ENCODE peak calls at places on chromosomes 16 and 17, in five cellular contexts. V is lung microvascular endothelial cell; L is activated CD8-positive, alpha-beta memory T cell treated with anti-CD3 and anti-CD28 coated beads for 1 hour; C is memory B cell; Z is adrenal gland. T is an unnamed sample.

GRCh38 chr17:33647976-33648375 is 354.9 kb upstream of the ASIC2 start:
- DNase-seq in V (peak), L (no peak), C (no peak), Z (peak), T (no peak)

GRCh38 chr16:23367564-23367963 is 65.5 kb downstream of the SCNN1B start:
- DNase-seq in V (no peak), L (no peak), C (no peak), Z (no peak), T (no peak)

GRCh38 chr17:43044024-43044423 is 19.0 kb downstream of the RND2 start:
- DNase-seq in V (no peak), L (no peak), C (no peak), Z (no peak), T (no peak)

GRCh38 chr17:3695723-3696411 is at the start of gene P2RX5:
- DNase-seq in V (peak), L (no peak), C (peak), Z (no peak), T (peak)

GRCh38 chr17:55577011-55577586 is 65.8 kb upstream of the SMIM36 start:
- DNase-seq in V (peak), L (no peak), C (peak), Z (peak), T (no peak)

GRCh38 chr17:83156408-83156807 is 77.0 kb downstream of the METRNL start:
- DNase-seq in V (no peak), L (no peak), C (no peak), Z (peak), T (no peak)

GRCh38 chr16:22813946-22814325 is at the start of gene HS3ST2:
- DNase-seq in V (peak), L (no peak), C (no peak), Z (peak), T (no peak)

GRCh38 chr16:4053663-4054479 is 62.4 kb downstream of the ADCY9 start:
- DNase-seq in V (peak), L (no peak), C (no peak), Z (peak), T (no peak)

GRCh38 chr17:79332011-79332410 is 257.4 kb downstream of the ENGASE start:
- DNase-seq in V (no peak), L (no peak), C (no peak), Z (no peak), T (no peak)

GRCh38 chr16:84853534-84853933 is 33.7 kb downstream of the CRISPLD2 start:
- DNase-seq in V (no peak), L (no peak), C (no peak), Z (no peak), T (peak)

GRCh38 chr16:77780378-77780837 is 8.0 kb upstream of the VAT1L start:
- DNase-seq in V (peak), L (no peak), C (no peak), Z (peak), T (no peak)

GRCh38 chr17:45917081-45917480 is 22.7 kb downstream of the MAPT start:
- DNase-seq in V (no peak), L (no peak), C (no peak), Z (no peak), T (no peak)

GRCh38 chr17:69763503-69763902 is 311.5 kb upstream of the KCNJ16 start:
- DNase-seq in V (no peak), L (no peak), C (no peak), Z (no peak), T (no peak)

GRCh38 chr16:5193877-5194276 is 96.3 kb upstream of the EEF2KMT start:
- DNase-seq in V (no peak), L (no peak), C (no peak), Z (no peak), T (no peak)

GRCh38 chr16:695355-696089 is 5.3 kb upstream of the WDR24 start:
- DNase-seq in V (peak), L (no peak), C (no peak), Z (peak), T (peak)

GRCh38 chr17:47741793-47742145 is 8.7 kb downstream of the TBX21 start:
- DNase-seq in V (no peak), L (no peak), C (no peak), Z (no peak), T (no peak)

GRCh38 chr17:28717578-28718316 is at the start of gene RAB34:
- DNase-seq in V (peak), L (no peak), C (peak), Z (peak), T (no peak)

GRCh38 chr17:40615989-40616476 is 31.6 kb downstream of the SMARCE1 start:
- DNase-seq in V (no peak), L (no peak), C (no peak), Z (no peak), T (no peak)

GRCh38 chr16:15976929-15977637 is 27.7 kb downstream of the ABCC1 start:
- DNase-seq in V (no peak), L (no peak), C (no peak), Z (peak), T (no peak)

GRCh38 chr16:53085539-53086450 is 31.0 kb downstream of the CHD9 start:
- DNase-seq in V (peak), L (no peak), C (no peak), Z (peak), T (no peak)

GRCh38 chr17:8832711-8833352 is 33.7 kb upstream of the MFSD6L start:
- DNase-seq in V (peak), L (no peak), C (no peak), Z (no peak), T (peak)

GRCh38 chr17:76586741-76587487 is 1.3 kb upstream of the ST6GALNAC2 start:
- DNase-seq in V (no peak), L (no peak), C (no peak), Z (no peak), T (no peak)

GRCh38 chr16:1907226-1907849 is 10.9 kb downstream of the HS3ST6 start:
- DNase-seq in V (no peak), L (no peak), C (no peak), Z (no peak), T (no peak)

GRCh38 chr16:82625066-82625968 is 1.5 kb upstream of the CDH13 start:
- DNase-seq in V (no peak), L (no peak), C (no peak), Z (no peak), T (no peak)

GRCh38 chr17:64063766-64064224 is 43.4 kb upstream of the ICAM2 start:
- DNase-seq in V (peak), L (no peak), C (no peak), Z (peak), T (no peak)

GRCh38 chr16:3716831-3717234 is 491 bp downstream of the TRAP1 start:
- DNase-seq in V (peak), L (no peak), C (no peak), Z (no peak), T (no peak)

GRCh38 chr17:12973496-12974318 is 44.1 kb downstream of the ELAC2 start:
- DNase-seq in V (no peak), L (no peak), C (no peak), Z (no peak), T (no peak)

T was measured in GM12892.